ENCODE peak calls at places on chromosomes 16 and 17, in four cellular contexts. S is transverse colon, J is K562, P is esophagus muscularis mucosa. N is an unnamed sample.

GRCh38 chr16:73771196-73771595 is 525.4 kb upstream of the PSMD7 start:
- DNase-seq in P (no peak), S (no peak), J (no peak), N (no peak)

GRCh38 chr17:29625037-29625750 is 2.5 kb upstream of the CORO6 start:
- DNase-seq in S (no peak), P (no peak), J (no peak), N (no peak)

GRCh38 chr17:39719966-39720365 is 10.4 kb downstream of the MIEN1 start:
- DNase-seq in S (no peak), P (no peak), J (no peak), N (no peak)

GRCh38 chr17:1651559-1651844 is 1.8 kb upstream of the RILP start:
- DNase-seq in S (no peak), J (no peak), P (no peak), N (no peak)

GRCh38 chr17:72254808-72255449 is 134.1 kb downstream of the SOX9 start:
- DNase-seq in J (no peak), P (no peak), S (no peak), N (no peak)

GRCh38 chr16:67926181-67926742 is 5.4 kb downstream of the CTRL start:
- DNase-seq in J (no peak), P (no peak), S (no peak), N (peak; percentile 63)

GRCh38 chr17:8005951-8006730 is 3.7 kb downstream of the GUCY2D start:
- DNase-seq in P (no peak), S (no peak), J (no peak), N (no peak)

GRCh38 chr17:27554152-27554551 is 76.8 kb upstream of the LGALS9 start:
- DNase-seq in P (no peak), J (no peak), S (no peak), N (no peak)

GRCh38 chr16:22969567-22969966 is 155.6 kb downstream of the HS3ST2 start:
- DNase-seq in P (no peak), S (no peak), J (no peak), N (no peak)

GRCh38 chr17:2179615-2180295 is 123.8 kb downstream of the SMG6 start:
- DNase-seq in P (peak; percentile 95), S (peak; percentile 67), J (no peak), N (peak; percentile 71)

GRCh38 chr16:67561501-67561823 is 864 bp upstream of the CTCF start:
- DNase-seq in P (no peak), S (no peak), J (no peak), N (no peak)

GRCh38 chr17:76492989-76493501 is 8.2 kb downstream of the RHBDF2 start:
- DNase-seq in S (peak; percentile 79), J (no peak), P (no peak), N (peak; percentile 68)

GRCh38 chr16:79659352-79659751 is 58.8 kb upstream of the MAF start:
- DNase-seq in P (no peak), S (no peak), J (no peak), N (no peak)

GRCh38 chr17:5472511-5472910 is 3.7 kb upstream of the DHX33 start:
- DNase-seq in S (no peak), J (no peak), P (no peak), N (no peak)

GRCh38 chr16:55778718-55779117 is 54.2 kb downstream of the CES1 start:
- DNase-seq in J (no peak), S (no peak), P (no peak), N (no peak)

GRCh38 chr17:39926588-39927100 is 757 bp downstream of the ORMDL3 start:
- DNase-seq in J (peak; percentile 79), P (no peak), S (peak; percentile 60), N (peak; percentile 55)

GRCh38 chr17:46020023-46020735 is 21.1 kb downstream of the STH start:
- DNase-seq in J (no peak), S (peak; percentile 33), P (no peak), N (no peak)

GRCh38 chr17:82720204-82720603 is 3.7 kb downstream of the FN3KRP start:
- DNase-seq in S (no peak), J (no peak), P (no peak), N (no peak)

GRCh38 chr17:75174996-75175395 is 7.8 kb downstream of the SUMO2 start:
- DNase-seq in S (no peak), P (no peak), J (no peak), N (no peak)

GRCh38 chr16:27387724-27388123 is 14.2 kb upstream of the IL21R start:
- DNase-seq in J (no peak), P (no peak), S (no peak), N (no peak)
- TF ChIP-seq EP300 in J (no peak), P (no peak), S (no peak), N (no peak)

GRCh38 chr17:78123258-78123929 is 5.2 kb downstream of the TMC6 start:
- DNase-seq in S (no peak), J (no peak), P (no peak), N (no peak)
- H3K36me3 ChIP-seq in S (no peaks in the 10 kb centered on the region), J (peaks cover 85% of the 10 kb centered on the region), P (no peaks in the 10 kb centered on the region), N (peaks cover 41% of the 10 kb centered on the region)

GRCh38 chr16:2968738-2969544 is at the start of gene PAQR4:
- DNase-seq in S (peak; percentile 89), P (peak; percentile 94), J (peak; percentile 95), N (peak; percentile 92)
- TF ChIP-seq EP300 in S (no peak), P (no peak), J (peak; percentile 15), N (no peak)

GRCh38 chr17:32452281-32452680 is 8.0 kb downstream of the PSMD11 start:
- DNase-seq in P (no peak), S (no peak), J (no peak), N (no peak)

GRCh38 chr17:32446949-32447348 is 2.6 kb downstream of the PSMD11 start:
- DNase-seq in J (no peak), S (no peak), P (no peak), N (no peak)

GRCh38 chr17:32445976-32446375 is 1.7 kb downstream of the PSMD11 start:
- DNase-seq in P (no peak), S (no peak), J (peak; percentile 68), N (no peak)

GRCh38 chr17:32449963-32450362 is 5.7 kb downstream of the PSMD11 start:
- DNase-seq in J (no peak), P (no peak), S (no peak), N (no peak)

GRCh38 chr17:32451879-32452278 is 7.6 kb downstream of the PSMD11 start:
- DNase-seq in P (no peak), S (no peak), J (no peak), N (no peak)
- H3K36me3 ChIP-seq in P (peaks cover 50% of the 10 kb centered on the region), S (peaks cover 39% of the 10 kb centered on the region), J (peaks cover 93% of the 10 kb centered on the region), N (peaks cover 100% of the 10 kb centered on the region)

GRCh38 chr16:70724146-70725023 is 38.5 kb upstream of the MTSS2 start:
- DNase-seq in P (no peak), J (no peak), S (no peak), N (no peak)

GRCh38 chr16:70726869-70727494 is 41.1 kb upstream of the MTSS2 start:
- DNase-seq in J (no peak), S (no peak), P (no peak), N (no peak)

GRCh38 chr16:70725912-70726828 is 40.3 kb upstream of the MTSS2 start:
- DNase-seq in J (peak; percentile 62), S (peak; percentile 31), P (no peak), N (no peak)

GRCh38 chr16:70723740-70724145 is 37.9 kb upstream of the MTSS2 start:
- DNase-seq in J (no peak), P (no peak), S (no peak), N (no peak)

DNA sequence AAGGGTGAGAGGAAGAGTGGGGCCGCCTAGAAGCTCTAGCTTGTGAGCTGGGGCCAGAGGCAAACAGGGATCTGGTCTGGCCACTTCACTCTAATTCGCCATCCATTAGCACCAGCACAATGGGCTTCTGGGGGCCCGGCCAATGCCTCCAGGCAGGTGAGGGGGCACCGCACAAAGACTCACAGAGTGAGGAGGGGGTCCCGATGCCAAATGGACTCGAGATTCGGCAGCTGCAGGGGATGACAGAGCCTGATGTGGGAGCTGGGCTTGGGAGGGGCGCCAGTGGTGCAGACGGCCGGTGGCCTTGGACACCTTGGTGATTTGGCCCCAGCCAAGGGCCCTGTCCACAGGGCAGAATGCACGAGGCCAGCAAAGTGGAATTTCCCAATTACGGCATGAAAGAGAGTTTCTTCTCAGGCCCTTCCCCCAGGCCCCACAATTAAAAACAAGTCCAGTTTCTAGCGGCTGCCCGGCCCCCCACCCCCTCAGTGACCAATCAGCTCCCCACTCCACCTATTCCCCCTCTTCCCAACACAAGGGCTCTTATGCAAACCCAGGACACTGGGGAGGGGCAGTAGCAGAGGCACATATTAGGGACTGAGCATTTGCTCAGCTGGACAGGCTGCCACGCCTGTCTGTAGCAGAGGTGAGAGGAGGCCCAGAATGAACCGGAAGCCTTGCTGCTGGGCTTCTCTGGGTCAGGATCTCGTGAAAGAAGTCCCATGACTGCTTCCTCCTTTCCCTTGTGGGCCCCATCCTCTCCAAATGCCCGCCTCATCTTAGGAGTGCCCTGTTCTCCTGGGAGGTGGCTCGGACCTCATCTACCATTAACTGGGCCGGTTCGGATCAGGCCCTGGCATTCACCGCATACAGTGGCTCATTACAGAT is 39.4 kb upstream of the MTSS2 start:
- DNase-seq in S (no peak), J (no peak), P (no peak), N (no peak)
- TF ChIP-seq EP300 in S (no peak), J (no peak), P (no peak), N (no peak)

GRCh38 chr17:11077673-11078072 is 163.3 kb upstream of the SHISA6 start:
- DNase-seq in J (no peak), P (no peak), S (no peak), N (no peak)
- H3K36me3 ChIP-seq in J (no peaks in the 10 kb centered on the region), P (no peaks in the 10 kb centered on the region), S (no peaks in the 10 kb centered on the region), N (no peaks in the 10 kb centered on the region)

GRCh38 chr17:64084086-64084939 is 45.6 kb downstream of the ERN1 start:
- DNase-seq in S (peak; percentile 46), P (no peak), J (peak; percentile 57), N (peak; percentile 39)
- TF ChIP-seq EP300 in S (no peak), P (no peak), J (peak; percentile 33), N (no peak)

DNA sequence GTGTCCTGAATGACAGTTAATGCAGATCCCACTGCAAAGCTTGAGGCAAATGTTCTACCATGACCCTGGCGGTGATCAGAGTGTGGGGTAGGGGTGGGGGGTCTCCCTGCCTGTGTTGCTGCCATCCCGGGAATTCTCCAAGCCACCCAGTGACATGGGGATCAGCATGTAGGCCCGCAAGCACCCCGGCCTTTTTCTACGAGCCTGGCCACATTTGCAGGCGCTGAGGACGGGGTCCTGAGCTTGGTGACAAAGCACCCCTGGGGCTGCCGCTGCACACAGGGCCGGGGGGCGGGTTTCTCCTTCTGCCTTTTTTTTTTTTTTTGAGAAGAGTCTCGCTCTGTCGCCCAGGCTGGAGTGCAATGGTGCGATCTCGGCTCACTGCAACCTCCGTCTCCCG is 35.8 kb downstream of the SLC7A5 start:
- DNase-seq in S (no peak), J (no peak), P (no peak), N (no peak)
- H3K36me3 ChIP-seq in S (no peaks in the 10 kb centered on the region), J (peaks cover 85% of the 10 kb centered on the region), P (peaks cover 9% of the 10 kb centered on the region), N (peaks cover 81% of the 10 kb centered on the region)

GRCh38 chr17:80879723-80880649 is 111.7 kb upstream of the CHMP6 start:
- DNase-seq in S (no peak), J (no peak), P (no peak), N (no peak)
- TF ChIP-seq EP300 in S (no peak), J (no peak), P (no peak), N (no peak)

N was measured in stomach.